ENCODE peak calls at places on chromosomes 2 and 18, in five cellular contexts. Q is CD8-positive, alpha-beta memory T cell; K is BE2C; D is WERI-Rb-1; S is naive thymus-derived CD4-positive, alpha-beta T cell. C is an unnamed sample.

GRCh38 chr18:48184118-48184517 is 225.1 kb downstream of the ZBTB7C start:
- DNase-seq in K (no peak), D (no peak), S (no peak), Q (no peak), C (no peak)

GRCh38 chr2:7377861-7378569 is 460.8 kb downstream of the RNF144A start:
- DNase-seq in D (peak; percentile 81), S (no peak), K (peak; percentile 96), Q (no peak), C (no peak)

GRCh38 chr2:32820701-32821100 is 126.1 kb upstream of the LTBP1 start:
- DNase-seq in S (no peak), D (no peak), K (no peak), Q (no peak), C (no peak)

GRCh38 chr2:156540706-156541105 is 104.5 kb downstream of the GPD2 start:
- DNase-seq in K (no peak), Q (no peak), D (no peak), S (no peak), C (no peak)

GRCh38 chr2:121903037-121903689 is 147.7 kb downstream of the TSN start:
- DNase-seq in S (no peak), D (no peak), Q (no peak), K (no peak), C (peak; percentile 28)

GRCh38 chr18:22871809-22872525 is 61.2 kb upstream of the RBBP8 start:
- DNase-seq in S (no peak), D (no peak), Q (no peak), K (peak; percentile 51), C (no peak)

GRCh38 chr18:48442761-48443160 is 33.6 kb upstream of the ZBTB7C start:
- DNase-seq in K (no peak), D (no peak), Q (no peak), S (no peak), C (no peak)

GRCh38 chr2:241728627-241729026 is 5.8 kb upstream of the D2HGDH start:
- DNase-seq in Q (no peak), S (no peak), K (no peak), D (no peak), C (no peak)

GRCh38 chr18:75045249-75045648 is 163.7 kb downstream of the PTGR3 start:
- DNase-seq in S (no peak), D (no peak), K (no peak), Q (no peak), C (no peak)

GRCh38 chr18:10062941-10063300 is 149.1 kb downstream of the VAPA start:
- DNase-seq in Q (no peak), D (no peak), K (no peak), S (no peak), C (no peak)

GRCh38 chr2:173021939-173022371 is 53.7 kb upstream of the MAP3K20 start:
- DNase-seq in S (no peak), K (peak; percentile 21), Q (no peak), D (peak; percentile 20), C (no peak)

GRCh38 chr2:159124441-159124911 is 156.0 kb downstream of the TANC1 start:
- DNase-seq in Q (no peak), K (no peak), D (no peak), S (no peak), C (peak; percentile 68)

GRCh38 chr2:46548103-46548486 is 68.7 kb downstream of the TMEM247 start:
- DNase-seq in K (no peak), D (no peak), Q (no peak), S (no peak), C (no peak)

GRCh38 chr18:58541789-58542425 is 87.0 kb downstream of the ALPK2 start:
- DNase-seq in S (no peak), Q (peak; percentile 10), D (peak; percentile 56), K (no peak), C (peak; percentile 76)

GRCh38 chr2:177599072-177599688 is 206.6 kb downstream of the AGPS start:
- DNase-seq in K (no peak), S (no peak), Q (no peak), D (no peak), C (no peak)

GRCh38 chr18:29594494-29594893 is 1417.6 kb upstream of the CDH2 start:
- DNase-seq in D (no peak), S (no peak), K (no peak), Q (no peak), C (no peak)

GRCh38 chr18:111292-112014 is 46.9 kb upstream of the USP14 start:
- DNase-seq in S (peak; percentile 75), D (peak; percentile 85), K (peak; percentile 73), Q (peak; percentile 60), C (peak; percentile 73)

GRCh38 chr2:121626777-121627524 is 22.3 kb downstream of the CLASP1 start:
- DNase-seq in Q (no peak), S (no peak), D (no peak), K (no peak), C (no peak)

GRCh38 chr18:10400534-10400933 is 53.9 kb upstream of the APCDD1 start:
- DNase-seq in K (no peak), D (no peak), Q (no peak), S (no peak), C (no peak)

GRCh38 chr18:72762505-72763122 is 105.2 kb downstream of the NETO1 start:
- DNase-seq in S (no peak), D (no peak), K (no peak), Q (no peak), C (no peak)

GRCh38 chr18:69882965-69883668 is 64.6 kb downstream of the CD226 start:
- DNase-seq in K (no peak), S (no peak), D (no peak), Q (no peak), C (no peak)

GRCh38 chr18:58407263-58407648 is 221.6 kb downstream of the ALPK2 start:
- DNase-seq in Q (no peak), S (no peak), D (no peak), K (no peak), C (no peak)

GRCh38 chr18:77762632-77763031 is 513.0 kb downstream of the GALR1 start:
- DNase-seq in D (no peak), K (no peak), S (no peak), Q (no peak), C (no peak)

GRCh38 chr2:105518897-105519296 is 120.0 kb upstream of the FHL2 start:
- DNase-seq in D (no peak), K (no peak), Q (no peak), S (no peak), C (no peak)

GRCh38 chr2:151070253-151070652 is 191.4 kb downstream of the RBM43 start:
- DNase-seq in S (no peak), D (no peak), Q (no peak), K (no peak), C (no peak)

GRCh38 chr2:40204268-40204667 is 247.6 kb downstream of the SLC8A1 start:
- DNase-seq in K (no peak), Q (no peak), D (peak; percentile 60), S (no peak), C (no peak)

DNA sequence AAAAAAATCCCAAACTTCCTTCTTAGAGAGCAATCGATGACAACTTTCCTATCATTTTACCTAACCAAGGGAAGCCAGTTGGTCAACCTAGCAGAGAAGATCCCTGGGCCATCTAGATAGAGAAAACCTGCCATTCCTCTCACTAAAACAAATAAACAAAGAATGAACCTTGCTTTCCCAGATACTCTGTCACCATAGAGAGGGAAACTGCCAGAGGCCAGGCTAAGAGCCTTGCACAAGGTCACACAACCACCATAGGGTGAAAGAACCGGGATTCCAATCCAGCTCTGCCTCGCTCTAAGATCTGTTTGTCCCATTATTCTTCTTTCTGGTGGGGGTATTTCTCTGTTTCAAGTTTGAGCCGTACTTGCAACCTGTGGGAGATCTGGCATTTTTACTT is 154.6 kb downstream of the CYRIA start:
- DNase-seq in S (no peak), D (no peak), K (no peak), Q (no peak), C (no peak)
- H3K27me3 ChIP-seq in S (peaks cover 8% of the 10 kb centered on the region), D (no peaks in the 10 kb centered on the region), K (peaks cover 19% of the 10 kb centered on the region), Q (no peaks in the 10 kb centered on the region), C (peaks cover 2% of the 10 kb centered on the region)

GRCh38 chr2:85667561-85668008 is 414 bp downstream of the SFTPB start:
- DNase-seq in S (no peak), D (no peak), K (no peak), Q (no peak), C (no peak)

GRCh38 chr2:85666016-85666415 is 2.0 kb downstream of the SFTPB start:
- DNase-seq in Q (no peak), D (no peak), K (no peak), S (no peak), C (no peak)

GRCh38 chr2:85668009-85668856 is at the start of gene SFTPB:
- DNase-seq in S (no peak), D (no peak), K (no peak), Q (no peak), C (peak; percentile 30)

GRCh38 chr2:85666435-85666924 is 1.5 kb downstream of the SFTPB start:
- DNase-seq in S (no peak), D (no peak), Q (no peak), K (no peak), C (no peak)

GRCh38 chr2:85666937-85667336 is 1.1 kb downstream of the SFTPB start:
- DNase-seq in K (no peak), D (no peak), S (no peak), Q (no peak), C (no peak)
- H3K4me3 ChIP-seq in K (no peak overlapping the region), D (no peak overlapping the region), S (no peak overlapping the region), Q (no peak overlapping the region), C (no peak overlapping the region)

DNA sequence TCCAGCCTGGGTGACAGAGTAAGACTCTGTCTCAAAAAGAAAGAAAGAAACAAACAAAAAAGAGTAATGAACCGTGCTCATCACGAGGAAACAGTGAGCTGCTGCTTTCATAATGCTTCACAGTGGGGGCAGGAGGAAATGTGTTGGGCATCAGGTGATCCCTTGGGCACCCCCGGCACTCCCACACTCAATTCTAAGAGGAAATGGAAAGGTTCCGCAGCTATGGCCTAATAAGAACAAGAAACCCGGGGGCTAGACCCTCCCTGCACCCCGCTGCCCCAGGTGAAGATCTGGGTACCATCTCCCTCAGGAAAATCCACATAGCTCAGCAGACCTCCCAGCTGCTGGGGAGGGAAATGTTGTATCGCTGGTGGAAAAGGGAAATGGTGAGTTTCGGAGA is 118.9 kb downstream of the LPIN1 start:
- DNase-seq in D (no peak), K (no peak), Q (no peak), S (no peak), C (no peak)
- H3K27me3 ChIP-seq in D (no peaks in the 10 kb centered on the region), K (no peaks in the 10 kb centered on the region), Q (no peaks in the 10 kb centered on the region), S (no peaks in the 10 kb centered on the region), C (no peaks in the 10 kb centered on the region)

GRCh38 chr2:152715112-152715511 is 2.1 kb downstream of the PRPF40A start:
- DNase-seq in Q (no peak), D (no peak), S (no peak), K (no peak), C (no peak)

GRCh38 chr2:152717242-152718046 is at the start of gene PRPF40A:
- DNase-seq in D (peak; percentile 99), Q (peak; percentile 99), S (peak; percentile 99), K (peak; percentile 94), C (peak; percentile 99)

GRCh38 chr2:152715854-152716428 is 1.3 kb downstream of the PRPF40A start:
- DNase-seq in S (no peak), Q (no peak), D (peak; percentile 53), K (peak; percentile 56), C (peak; percentile 44)

GRCh38 chr2:152718047-152718908 is at the start of gene ARL6IP6:
- DNase-seq in Q (peak; percentile 90), D (peak; percentile 95), K (peak; percentile 89), S (peak; percentile 89), C (peak; percentile 95)

DNA sequence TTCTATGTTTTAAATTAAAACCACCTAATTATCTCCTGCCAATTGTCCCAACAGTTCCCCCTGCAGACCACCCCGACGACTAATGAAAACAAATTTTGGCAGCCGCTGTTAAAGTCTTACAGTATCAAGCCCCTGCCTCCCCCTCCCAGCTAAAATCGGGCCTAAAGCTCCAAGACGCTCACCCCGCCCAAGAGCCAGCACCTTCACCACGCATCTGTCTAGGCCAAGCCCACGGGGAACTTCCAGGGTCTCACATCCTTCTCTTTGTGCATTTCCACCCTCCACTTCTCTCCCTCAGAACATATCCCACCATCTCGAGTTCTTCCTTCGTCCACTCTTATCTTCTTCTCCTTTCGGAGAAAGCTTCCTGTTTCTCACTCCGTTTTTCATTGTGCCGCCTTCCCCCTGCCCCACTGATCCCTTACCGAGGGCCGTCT is 438 bp downstream of the PRPF40A start:
- DNase-seq in D (peak; percentile 50), K (peak; percentile 6), S (peak; percentile 54), Q (peak; percentile 18), C (peak; percentile 43)
- H3K4me3 ChIP-seq in D (peak overlapping the region; percentile 100), K (peak overlapping the region; percentile 89), S (peak overlapping the region; percentile 98), Q (peak overlapping the region; percentile 96), C (peak overlapping the region; percentile 93)